ENCODE peak calls at places on chromosomes 3 and 15, in four cellular contexts. U is H1, V is K562, J is GM12878. T is an unnamed sample.

GRCh38 chr3:43769097-43769470 is 78.3 kb downstream of the ABHD5 start:
- DNase-seq in U (no peak), V (no peak), J (no peak), T (no peak)

GRCh38 chr15:82937659-82938058 is 14.9 kb downstream of the HOMER2 start:
- DNase-seq in U (no peak), V (no peak), J (no peak), T (no peak)

GRCh38 chr15:58221591-58222241 is 83.5 kb downstream of the AQP9 start:
- DNase-seq in U (no peak), V (peak; percentile 56), J (no peak), T (peak; percentile 54)

GRCh38 chr3:79067734-79068133 is 700.1 kb downstream of the ROBO1 start:
- DNase-seq in U (no peak), V (no peak), J (no peak), T (no peak)

GRCh38 chr15:40928975-40929729 is at the start of gene DLL4:
- DNase-seq in U (no peak), V (peak; percentile 93), J (no peak), T (peak; percentile 80)

GRCh38 chr3:24088782-24089181 is 143.7 kb downstream of the NR1D2 start:
- DNase-seq in U (no peak), V (peak; percentile 68), J (no peak), T (peak; percentile 46)

GRCh38 chr15:26954403-26954802 is 16.6 kb upstream of the GABRG3 start:
- DNase-seq in U (no peak), V (no peak), J (no peak), T (no peak)

GRCh38 chr15:101091080-101092017 is 160.5 kb downstream of the CHSY1 start:
- DNase-seq in U (no peak), V (no peak), J (no peak), T (no peak)

GRCh38 chr3:160134964-160135363 is 90.3 kb upstream of the C3orf80 start:
- DNase-seq in U (no peak), V (no peak), J (no peak), T (no peak)

GRCh38 chr3:11356269-11356668 is 84.1 kb downstream of the ATG7 start:
- DNase-seq in U (no peak), V (no peak), J (no peak), T (no peak)

GRCh38 chr3:46100812-46101211 is 73.5 kb upstream of the XCR1 start:
- DNase-seq in U (no peak), V (no peak), J (no peak), T (no peak)

GRCh38 chr3:32437898-32438297 is 46.2 kb downstream of the CMTM7 start:
- DNase-seq in U (no peak), V (no peak), J (no peak), T (no peak)

GRCh38 chr3:34206996-34207395 is 408.6 kb downstream of the PDCD6IP start:
- DNase-seq in U (no peak), V (no peak), J (no peak), T (no peak)

GRCh38 chr3:189721873-189722665 is 90.9 kb downstream of the TP63 start:
- DNase-seq in U (no peak), V (no peak), J (no peak), T (no peak)

GRCh38 chr15:68055224-68055705 is 1.1 kb downstream of the PIAS1 start:
- DNase-seq in U (no peak), V (no peak), J (peak; percentile 88), T (peak; percentile 34)

GRCh38 chr15:60721706-60722105 is 242.8 kb upstream of the ICE2 start:
- DNase-seq in U (no peak), V (no peak), J (no peak), T (no peak)

GRCh38 chr15:50363612-50364011 is 8.6 kb upstream of the GABPB1 start:
- DNase-seq in U (no peak), V (no peak), J (no peak), T (no peak)

GRCh38 chr15:50365570-50365969 is 10.6 kb upstream of the GABPB1 start:
- DNase-seq in U (no peak), V (no peak), J (no peak), T (no peak)
- TF ChIP-seq NRF1 in U (no peak), V (no peak), J (no peak), T (no peak)

GRCh38 chr15:66565731-66566130 is at the start of gene LCTL:
- DNase-seq in U (no peak), V (peak; percentile 71), J (no peak), T (no peak)

GRCh38 chr15:66563566-66564110 is 2.2 kb downstream of the LCTL start:
- DNase-seq in U (no peak), V (no peak), J (no peak), T (no peak)

GRCh38 chr15:66563126-66563525 is 2.7 kb downstream of the LCTL start:
- DNase-seq in U (no peak), V (no peak), J (no peak), T (no peak)

GRCh38 chr15:66565141-66565595 is 630 bp downstream of the LCTL start:
- DNase-seq in U (no peak), V (no peak), J (no peak), T (no peak)

GRCh38 chr15:66564136-66565041 is 1.4 kb downstream of the LCTL start:
- DNase-seq in U (no peak), V (no peak), J (no peak), T (no peak)
- TF ChIP-seq NRF1 in U (no peak), V (no peak), J (no peak), T (no peak)

GRCh38 chr3:197404030-197404429 is 105.6 kb upstream of the DLG1 start:
- DNase-seq in U (no peak), V (no peak), J (no peak), T (peak; percentile 1)

GRCh38 chr3:197407053-197407452 is 108.6 kb upstream of the DLG1 start:
- DNase-seq in U (no peak), V (no peak), J (no peak), T (peak; percentile 1)

GRCh38 chr3:197406266-197406665 is 107.9 kb upstream of the DLG1 start:
- DNase-seq in U (no peak), V (no peak), J (no peak), T (peak; percentile 36)

GRCh38 chr3:197407526-197407925 is 109.1 kb upstream of the DLG1 start:
- DNase-seq in U (no peak), V (no peak), J (no peak), T (peak; percentile 2)

GRCh38 chr3:197404754-197405153 is 106.3 kb upstream of the DLG1 start:
- DNase-seq in U (no peak), V (no peak), J (no peak), T (peak; percentile 2)
- TF ChIP-seq NRF1 in U (no peak), V (no peak), J (no peak), T (no peak)

DNA sequence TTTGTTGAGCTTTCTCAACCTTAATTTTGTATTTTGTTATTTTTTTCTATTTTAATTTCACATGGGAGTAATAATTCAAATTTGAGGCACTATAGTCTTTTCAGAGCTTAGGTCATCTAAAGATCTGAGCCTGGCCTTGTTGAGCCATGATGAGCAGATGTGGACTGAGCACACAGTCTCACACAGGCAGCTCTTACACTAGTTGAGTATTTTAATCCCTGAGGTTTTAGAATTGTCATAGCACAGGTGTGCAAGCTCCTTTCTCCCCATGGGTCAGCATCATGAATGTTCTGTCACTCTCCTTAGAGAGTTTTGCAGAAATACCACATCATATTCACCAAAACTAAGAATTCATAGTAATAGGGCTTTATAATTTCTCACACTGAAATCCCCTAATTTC is 4.9 kb downstream of the ZBTB38 start:
- DNase-seq in U (no peak), V (no peak), J (no peak), T (no peak)
- TF ChIP-seq NRF1 in U (no peak), V (no peak), J (no peak), T (no peak)

GRCh38 chr3:136994772-136995516 is 37.2 kb downstream of the IL20RB start:
- DNase-seq in U (no peak), V (no peak), J (no peak), T (peak; percentile 32)
- TF ChIP-seq NRF1 in U (no peak), V (no peak), J (no peak), T (no peak)

DNA sequence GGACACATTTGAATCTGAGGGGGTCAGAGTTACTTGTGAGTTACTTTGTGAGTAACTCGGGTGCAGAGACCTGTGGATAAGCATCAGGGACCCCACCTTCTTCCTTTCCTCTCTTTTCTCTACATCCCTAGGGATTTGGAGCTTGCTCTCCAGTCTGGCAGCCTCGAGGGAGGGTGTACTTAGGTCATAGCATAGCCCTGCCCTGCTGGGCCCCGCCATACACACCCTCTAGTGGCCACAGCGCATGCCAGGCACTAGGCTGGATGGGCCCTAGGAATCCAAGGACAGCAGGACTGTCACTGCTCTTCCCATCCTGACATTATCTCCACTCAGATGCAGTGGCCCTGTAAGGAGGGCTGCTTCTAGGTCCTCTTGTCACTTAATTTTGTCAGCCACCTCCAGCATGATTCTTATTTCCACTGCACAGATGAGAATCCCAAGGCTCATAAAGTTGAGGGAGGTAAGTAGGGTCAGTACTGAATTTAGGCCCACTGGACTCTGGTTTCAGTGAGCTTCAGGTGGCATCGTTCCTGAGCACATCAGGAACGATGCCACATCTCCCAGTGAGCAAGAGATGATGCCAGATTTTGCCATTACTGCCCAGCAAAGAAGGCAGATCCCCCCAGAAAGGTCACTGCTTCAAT is 3.6 kb upstream of the SMAD6 start:
- DNase-seq in U (peak; percentile 47), V (peak; percentile 47), J (no peak), T (peak; percentile 81)
- TF ChIP-seq NRF1 in U (no peak), V (no peak), J (no peak), T (peak; percentile 33)

DNA sequence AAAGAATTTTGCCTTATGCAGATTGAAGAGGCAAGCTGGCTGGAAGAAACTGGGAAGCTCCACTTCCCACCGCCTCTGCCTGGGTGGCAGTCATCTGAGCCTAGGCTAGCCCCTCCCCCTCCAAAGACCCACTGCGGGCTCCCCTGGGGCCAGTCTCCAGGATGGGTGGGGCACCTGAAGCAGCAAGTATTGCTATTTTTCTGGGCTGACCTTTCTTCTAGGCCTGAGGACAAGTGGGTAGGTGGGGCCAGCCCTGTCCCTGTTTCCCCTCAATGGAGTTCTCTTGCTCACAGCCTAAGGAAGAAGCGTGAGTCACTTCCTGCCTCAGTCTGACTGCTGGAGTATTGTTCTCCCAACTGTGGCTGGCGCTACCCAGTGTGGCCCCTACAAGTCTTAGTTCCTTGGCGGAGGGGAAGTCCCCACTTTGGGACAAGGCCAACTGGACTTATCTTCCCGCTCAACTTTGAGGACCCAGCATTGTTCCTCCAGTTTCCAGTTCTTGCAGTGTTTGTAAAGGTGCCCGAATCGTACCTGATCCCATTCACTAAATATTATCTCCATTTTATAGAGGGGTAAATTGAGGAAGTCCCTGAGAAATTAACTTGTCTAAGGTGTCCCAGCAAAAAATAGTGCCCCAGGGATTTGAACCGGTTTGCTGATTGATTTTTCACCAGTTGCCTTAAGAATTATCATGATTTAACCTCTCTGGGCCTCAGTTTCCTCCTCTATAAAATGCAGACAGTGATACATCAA is 1.4 kb downstream of the FURIN start:
- DNase-seq in U (peak; percentile 76), V (peak; percentile 75), J (no peak), T (no peak)
- TF ChIP-seq NRF1 in U (no peak), V (peak; percentile 38), J (no peak), T (no peak)

GRCh38 chr15:71313806-71314205 is 198.5 kb downstream of the THSD4 start:
- DNase-seq in U (no peak), V (no peak), J (no peak), T (no peak)
- TF ChIP-seq NRF1 in U (no peak), V (no peak), J (no peak), T (no peak)

DNA sequence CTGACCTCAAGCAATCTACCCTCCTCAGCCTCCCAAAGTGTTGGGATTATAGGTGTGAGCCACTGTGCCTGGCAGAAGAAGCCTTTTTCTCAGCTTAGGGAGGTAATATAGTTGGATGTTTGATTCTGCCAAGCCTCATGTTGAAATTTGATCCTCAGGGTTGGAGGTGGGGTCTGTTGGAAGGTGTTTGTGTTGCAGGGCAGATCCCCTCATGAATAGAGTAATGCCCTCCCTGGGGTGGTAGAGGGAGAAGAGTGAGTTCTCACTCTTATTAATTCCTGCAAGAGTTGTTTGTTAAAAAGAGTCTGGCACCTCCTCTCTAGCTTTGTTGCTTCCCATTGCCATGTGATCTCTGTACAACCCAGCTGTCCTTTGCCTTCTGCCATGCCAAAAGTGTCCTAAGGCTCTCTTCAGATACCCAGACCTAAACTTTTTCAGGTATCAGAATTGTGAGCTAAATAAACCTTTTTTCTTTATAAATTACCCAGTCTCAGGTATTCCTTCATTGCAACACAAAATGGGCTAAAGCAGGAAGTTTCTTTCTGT is 16.4 kb downstream of the NECTIN3 start:
- DNase-seq in U (no peak), V (no peak), J (no peak), T (no peak)
- TF ChIP-seq NRF1 in U (no peak), V (no peak), J (no peak), T (no peak)